ENCODE peak calls at places on chromosomes 7 and 10, in nine cellular contexts. P is HCT116, G is A549, I is GM23338, M is SK-N-SH, F is HL-60, Z is Panc1, D is GM12878, K is HepG2. B is an unnamed sample.
A peak's percentile ranks its signal among the peaks of the same experiment; 100 is the strongest.

GRCh38 chr10:123154943-123155505 is 822 bp downstream of the BUB3 start:
- DNase-seq in P (peak; percentile 31), G (no peak), I (peak; percentile 71), M (no peak), F (peak; percentile 39), Z (no peak), D (no peak), K (peak; percentile 26), B (no peak)

GRCh38 chr7:65265959-65266519 is 107.6 kb upstream of the ZNF92 start:
- DNase-seq in P (no peak), G (no peak), I (no peak), M (no peak), F (no peak), Z (no peak), D (no peak), K (no peak), B (no peak)

GRCh38 chr10:94212876-94213595 is 149.7 kb downstream of the NOC3L start:
- DNase-seq in P (peak; percentile 7), G (no peak), I (no peak), M (no peak), F (no peak), Z (no peak), D (no peak), K (peak; percentile 41), B (no peak)

GRCh38 chr10:132421377-132422168 is 24.6 kb downstream of the PWWP2B start:
- DNase-seq in P (no peak), G (peak; percentile 60), I (no peak), M (peak; percentile 45), F (peak; percentile 77), Z (no peak), D (no peak), K (peak; percentile 33), B (peak; percentile 76)

GRCh38 chr7:29684787-29685650 is 121.3 kb upstream of the WIPF3 start:
- DNase-seq in P (peak; percentile 23), G (peak; percentile 22), I (peak; percentile 81), M (peak; percentile 88), F (peak; percentile 22), Z (no peak), D (no peak), K (peak; percentile 56), B (peak; percentile 61)

GRCh38 chr10:122152544-122152943 is 118.6 kb upstream of the BTBD16 start:
- DNase-seq in P (no peak), G (no peak), I (no peak), M (no peak), F (no peak), Z (no peak), D (no peak), K (no peak), B (no peak)

GRCh38 chr7:159020987-159021386 is 123.7 kb downstream of the VIPR2 start:
- DNase-seq in P (peak; percentile 70), G (no peak), I (no peak), M (no peak), F (no peak), Z (no peak), D (no peak), K (peak; percentile 54), B (peak; percentile 73)

GRCh38 chr7:139452948-139453672 is 30.4 kb downstream of the KLRG2 start:
- DNase-seq in P (no peak), G (no peak), I (peak; percentile 54), M (no peak), F (no peak), Z (no peak), D (no peak), K (no peak), B (no peak)

GRCh38 chr7:47228386-47229014 is 353.4 kb downstream of the TNS3 start:
- DNase-seq in P (peak; percentile 76), G (peak; percentile 35), I (peak; percentile 60), M (peak; percentile 40), F (no peak), Z (no peak), D (no peak), K (no peak), B (peak; percentile 88)

GRCh38 chr7:51593638-51594037 is 277.0 kb upstream of the COBL start:
- DNase-seq in P (no peak), G (no peak), I (no peak), M (no peak), F (no peak), Z (no peak), D (no peak), K (no peak), B (no peak)

GRCh38 chr10:96740579-96741281 is 20.4 kb upstream of the PIK3AP1 start:
- DNase-seq in P (no peak), G (no peak), I (no peak), M (no peak), F (peak; percentile 88), Z (no peak), D (no peak), K (no peak), B (no peak)

GRCh38 chr10:72976886-72977285 is 22.3 kb upstream of the PLA2G12B start:
- DNase-seq in P (no peak), G (no peak), I (no peak), M (no peak), F (no peak), Z (no peak), D (no peak), K (no peak), B (no peak)

GRCh38 chr7:142445019-142445686 is 187.3 kb upstream of the PRSS58 start:
- DNase-seq in P (peak; percentile 12), G (no peak), I (peak; percentile 88), M (no peak), F (no peak), Z (no peak), D (no peak), K (no peak), B (peak; percentile 56)

GRCh38 chr10:71850021-71850744 is 868 bp downstream of the PSAP start:
- DNase-seq in P (no peak), G (no peak), I (no peak), M (no peak), F (no peak), Z (no peak), D (no peak), K (no peak), B (no peak)

GRCh38 chr10:71850745-71851629 is at the start of gene PSAP:
- DNase-seq in P (peak; percentile 93), G (peak; percentile 97), I (peak; percentile 99), M (peak; percentile 99), F (peak; percentile 95), Z (peak; percentile 95), D (peak; percentile 91), K (peak; percentile 95), B (peak; percentile 100)

GRCh38 chr10:71849461-71849908 is 1.6 kb downstream of the PSAP start:
- DNase-seq in P (no peak), G (no peak), I (no peak), M (no peak), F (no peak), Z (no peak), D (no peak), K (no peak), B (no peak)

GRCh38 chr10:71854031-71854430 is 3.0 kb upstream of the PSAP start:
- DNase-seq in P (no peak), G (no peak), I (no peak), M (no peak), F (no peak), Z (no peak), D (no peak), K (no peak), B (no peak)

DNA sequence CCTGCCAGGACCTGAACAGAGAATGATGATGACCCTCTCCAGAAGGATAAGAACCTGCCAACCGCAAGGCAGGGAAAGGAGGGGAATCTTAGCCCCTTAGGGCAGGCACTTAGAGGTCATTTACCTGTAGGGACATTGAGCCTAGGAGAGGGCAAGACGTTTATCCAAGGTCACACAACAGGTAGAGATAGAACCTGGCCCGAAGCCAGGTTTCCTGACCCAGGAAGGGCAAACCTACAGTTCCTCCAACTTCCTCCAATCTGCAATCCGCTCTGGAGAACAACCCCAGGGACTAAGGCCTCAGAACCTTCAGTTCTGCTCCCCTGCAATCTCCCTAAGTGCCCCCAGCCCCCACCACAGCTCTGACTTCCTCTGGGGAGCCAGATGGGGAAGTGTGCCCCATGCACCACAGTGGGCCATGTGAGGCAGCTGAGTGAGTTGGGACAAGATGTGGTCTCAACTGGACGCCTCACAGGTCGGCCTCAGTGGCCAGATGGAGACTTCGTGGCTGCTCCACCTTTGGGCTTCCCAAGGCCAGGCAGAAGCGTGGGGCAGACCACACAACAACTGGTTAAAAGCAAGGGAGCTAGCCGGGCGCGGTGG is 1.4 kb upstream of the PSAP start:
- DNase-seq in P (no peak), G (no peak), I (no peak), M (no peak), F (peak; percentile 91), Z (no peak), D (no peak), K (no peak), B (no peak)
- TF ChIP-seq REST in P (no peak), G (no peak), I (no peak), M (no peak), F (no peak), Z (no peak), D (no peak), K (no peak), B (no peak)

DNA sequence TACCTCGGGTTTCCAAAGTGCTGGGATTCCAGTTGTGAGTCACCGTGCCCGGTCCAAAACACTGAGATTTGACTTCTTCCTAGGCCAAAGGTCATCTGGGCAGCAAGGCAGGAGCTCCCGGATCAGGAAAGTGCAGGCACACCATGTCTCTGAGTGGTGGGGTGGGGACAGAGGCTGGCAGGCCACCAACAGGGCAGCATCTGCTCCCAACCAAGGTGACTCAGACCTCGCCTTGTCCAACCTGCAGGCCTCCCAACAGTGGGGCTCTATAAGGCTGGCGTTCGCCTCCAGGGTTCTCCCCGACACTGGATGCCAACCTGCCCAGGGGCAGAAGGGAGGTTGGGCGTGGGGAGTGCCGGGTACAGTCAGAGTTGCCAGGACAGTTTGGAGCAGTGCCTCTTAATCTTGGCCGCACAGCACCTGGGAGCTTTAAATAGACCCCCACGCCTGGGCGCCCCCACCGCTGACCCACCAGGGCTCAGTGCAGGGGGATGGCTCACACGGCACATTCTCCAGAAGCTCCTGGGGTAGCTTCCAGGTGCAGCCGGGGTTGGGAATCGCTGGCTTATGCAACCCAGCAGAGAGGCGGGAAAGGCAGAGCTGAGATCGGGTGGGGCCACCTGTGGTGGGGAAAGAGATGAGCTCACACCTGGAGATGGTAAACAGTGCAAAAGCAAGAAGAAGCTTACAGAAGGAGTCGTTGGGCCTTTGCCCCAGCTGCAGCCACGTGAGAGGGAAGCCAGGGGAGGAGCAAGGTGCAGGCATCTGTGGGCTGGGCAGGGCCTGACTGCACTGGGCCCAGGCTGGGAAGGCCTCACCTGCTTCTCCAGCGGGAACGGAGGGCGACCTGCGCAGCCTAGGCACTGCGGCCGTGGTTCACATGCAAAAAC is 10.9 kb downstream of the CALML5 start:
- DNase-seq in P (peak; percentile 7), G (no peak), I (peak; percentile 38), M (no peak), F (no peak), Z (no peak), D (no peak), K (no peak), B (peak; percentile 39)
- TF ChIP-seq REST in P (no peak), G (no peak), I (no peak), M (no peak), F (no peak), Z (no peak), D (no peak), K (no peak), B (no peak)

GRCh38 chr7:106236065-106236464 is 48.7 kb downstream of the NAMPT start:
- DNase-seq in P (no peak), G (no peak), I (no peak), M (no peak), F (no peak), Z (no peak), D (no peak), K (no peak), B (no peak)
- TF ChIP-seq REST in P (no peak), G (no peak), I (no peak), M (no peak), F (no peak), Z (no peak), D (no peak), K (no peak), B (no peak)

GRCh38 chr10:101562231-101562630 is 25.8 kb downstream of the POLL start:
- DNase-seq in P (no peak), G (no peak), I (no peak), M (no peak), F (no peak), Z (no peak), D (no peak), K (no peak), B (no peak)
- TF ChIP-seq REST in P (no peak), G (no peak), I (no peak), M (no peak), F (no peak), Z (no peak), D (no peak), K (no peak), B (no peak)